ENCODE peak calls at places on chromosomes 12 and 14, in six cellular contexts. Y, F, I, S, D and K are unnamed samples.

GRCh38 chr14:99540196-99541032 is 59.2 kb downstream of the CCNK start:
- DNase-seq in Y (no peak), F (no peak), I (no peak), S (no peak), D (no peak), K (no peak)

GRCh38 chr12:55940065-55940732 is 9.2 kb downstream of the DGKA start:
- DNase-seq in Y (peak), F (peak), I (peak), S (peak), D (peak), K (peak)

GRCh38 chr12:9244894-9245293 is 36.7 kb upstream of the PZP start:
- DNase-seq in Y (no peak), F (peak), I (no peak), S (no peak), D (no peak), K (no peak)

GRCh38 chr14:96011131-96011530 is 28.0 kb upstream of the C14orf132 start:
- DNase-seq in Y (peak), F (no peak), I (no peak), S (no peak), D (no peak), K (no peak)

GRCh38 chr12:75585309-75585708 is 73.9 kb upstream of the KRR1 start:
- DNase-seq in Y (no peak), F (peak), I (no peak), S (peak), D (no peak), K (no peak)

GRCh38 chr14:74592476-74593191 is 19.4 kb downstream of the LTBP2 start:
- DNase-seq in Y (no peak), F (no peak), I (no peak), S (no peak), D (peak), K (no peak)

GRCh38 chr14:85535916-85536834 is 6.2 kb downstream of the FLRT2 start:
- DNase-seq in Y (peak), F (peak), I (no peak), S (no peak), D (no peak), K (no peak)

GRCh38 chr12:106123551-106123991 is 15.2 kb downstream of the NUAK1 start:
- DNase-seq in Y (no peak), F (peak), I (peak), S (no peak), D (no peak), K (no peak)

GRCh38 chr12:22543246-22544037 is 900 bp downstream of the C2CD5 start:
- DNase-seq in Y (no peak), F (peak), I (no peak), S (no peak), D (peak), K (peak)

GRCh38 chr12:19792028-19792427 is 352.7 kb downstream of the AEBP2 start:
- DNase-seq in Y (no peak), F (no peak), I (no peak), S (no peak), D (no peak), K (no peak)

GRCh38 chr12:122203968-122204828 is 689 bp downstream of the B3GNT4 start:
- DNase-seq in Y (no peak), F (peak), I (peak), S (no peak), D (no peak), K (no peak)

GRCh38 chr14:73731111-73731510 is 16.9 kb upstream of the PNMA1 start:
- DNase-seq in Y (no peak), F (no peak), I (no peak), S (no peak), D (no peak), K (no peak)

GRCh38 chr12:19299765-19300164 is 139.5 kb upstream of the AEBP2 start:
- DNase-seq in Y (peak), F (peak), I (no peak), S (peak), D (no peak), K (peak)

GRCh38 chr14:83172363-83172762 is 1638.7 kb upstream of the SEL1L start:
- DNase-seq in Y (peak), F (peak), I (no peak), S (peak), D (no peak), K (no peak)

GRCh38 chr12:124519741-124520140 is 47.7 kb downstream of the NCOR2 start:
- DNase-seq in Y (no peak), F (no peak), I (no peak), S (no peak), D (peak), K (no peak)

GRCh38 chr12:12976366-12976765 is 23.7 kb downstream of the HEBP1 start:
- DNase-seq in Y (no peak), F (peak), I (no peak), S (peak), D (no peak), K (no peak)

GRCh38 chr12:107584523-107584922 is 101.1 kb upstream of the PWP1 start:
- DNase-seq in Y (no peak), F (no peak), I (no peak), S (no peak), D (no peak), K (no peak)

GRCh38 chr12:112422531-112422930 is 3.8 kb downstream of the PTPN11 start:
- DNase-seq in Y (no peak), F (peak), I (no peak), S (no peak), D (no peak), K (no peak)

GRCh38 chr14:28609228-28609828 is 157.3 kb upstream of the FOXG1 start:
- DNase-seq in Y (peak), F (peak), I (no peak), S (peak), D (no peak), K (no peak)

GRCh38 chr12:68977335-68977734 is 44.4 kb upstream of the CPM start:
- DNase-seq in Y (no peak), F (no peak), I (no peak), S (no peak), D (no peak), K (no peak)

GRCh38 chr12:68977909-68978610 is 45.1 kb upstream of the CPM start:
- DNase-seq in Y (no peak), F (no peak), I (no peak), S (no peak), D (no peak), K (no peak)

GRCh38 chr12:68975811-68976210 is 42.8 kb upstream of the CPM start:
- DNase-seq in Y (no peak), F (no peak), I (no peak), S (no peak), D (no peak), K (no peak)

GRCh38 chr12:68978678-68979077 is 45.7 kb upstream of the CPM start:
- DNase-seq in Y (no peak), F (no peak), I (no peak), S (no peak), D (no peak), K (no peak)

GRCh38 chr12:68976304-68976915 is 43.4 kb upstream of the CPM start:
- DNase-seq in Y (no peak), F (no peak), I (no peak), S (no peak), D (no peak), K (no peak)
- H3K27ac ChIP-seq in Y (no peak), F (no peak), I (no peak), S (no peak), D (no peak), K (no peak)

GRCh38 chr14:100679170-100679569 is 47.5 kb upstream of the DLK1 start:
- DNase-seq in Y (no peak), F (no peak), I (no peak), S (no peak), D (no peak), K (no peak)

GRCh38 chr14:100681111-100681510 is 45.6 kb upstream of the DLK1 start:
- DNase-seq in Y (no peak), F (no peak), I (no peak), S (no peak), D (no peak), K (no peak)

GRCh38 chr14:100679707-100680438 is 46.8 kb upstream of the DLK1 start:
- DNase-seq in Y (no peak), F (peak), I (no peak), S (peak), D (peak), K (peak)

GRCh38 chr14:100682749-100683148 is 43.9 kb upstream of the DLK1 start:
- DNase-seq in Y (no peak), F (no peak), I (no peak), S (no peak), D (no peak), K (no peak)

DNA sequence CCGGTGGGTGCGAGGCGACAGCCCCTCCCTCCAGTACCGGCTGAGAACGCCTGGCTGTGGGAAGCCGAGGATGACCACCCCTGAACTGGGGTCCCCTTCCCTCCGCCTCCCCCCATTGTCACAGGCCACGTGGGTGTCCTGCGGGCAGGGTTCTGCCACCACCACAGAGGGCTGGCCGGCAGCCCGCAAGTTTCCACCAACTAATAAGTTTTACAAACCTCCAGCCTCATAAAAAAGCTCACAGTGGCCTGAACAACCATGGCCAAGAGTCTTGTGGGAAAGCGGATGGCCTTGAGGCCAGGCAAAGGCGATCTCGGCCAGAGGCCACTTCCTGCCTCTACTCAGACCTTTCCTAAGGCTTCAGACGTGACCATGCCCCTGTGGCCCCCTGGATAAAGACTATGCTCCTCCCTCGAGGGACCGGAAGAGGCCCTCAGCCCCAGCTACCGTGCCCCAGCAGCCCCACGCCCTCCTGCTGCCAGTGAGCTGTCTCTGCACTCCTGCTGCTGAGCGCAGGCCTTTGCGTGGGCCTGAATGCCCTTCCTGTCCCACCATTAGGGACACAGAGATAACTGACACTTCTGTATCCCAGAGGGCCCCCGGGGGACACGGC is 46.1 kb upstream of the DLK1 start:
- DNase-seq in Y (no peak), F (no peak), I (no peak), S (no peak), D (no peak), K (no peak)
- H3K27ac ChIP-seq in Y (no peak), F (no peak), I (no peak), S (no peak), D (peak), K (no peak)

GRCh38 chr14:24194186-24194872 is 912 bp downstream of the TM9SF1 start:
- DNase-seq in Y (no peak), F (no peak), I (no peak), S (no peak), D (no peak), K (no peak)
- H3K27ac ChIP-seq in Y (peak), F (peak), I (peak), S (no peak), D (peak), K (no peak)

GRCh38 chr14:23569443-23570151 is 2.0 kb upstream of the AP1G2 start:
- DNase-seq in Y (peak), F (peak), I (no peak), S (no peak), D (no peak), K (no peak)
- H3K27ac ChIP-seq in Y (no peak), F (no peak), I (no peak), S (no peak), D (no peak), K (peak)

DNA sequence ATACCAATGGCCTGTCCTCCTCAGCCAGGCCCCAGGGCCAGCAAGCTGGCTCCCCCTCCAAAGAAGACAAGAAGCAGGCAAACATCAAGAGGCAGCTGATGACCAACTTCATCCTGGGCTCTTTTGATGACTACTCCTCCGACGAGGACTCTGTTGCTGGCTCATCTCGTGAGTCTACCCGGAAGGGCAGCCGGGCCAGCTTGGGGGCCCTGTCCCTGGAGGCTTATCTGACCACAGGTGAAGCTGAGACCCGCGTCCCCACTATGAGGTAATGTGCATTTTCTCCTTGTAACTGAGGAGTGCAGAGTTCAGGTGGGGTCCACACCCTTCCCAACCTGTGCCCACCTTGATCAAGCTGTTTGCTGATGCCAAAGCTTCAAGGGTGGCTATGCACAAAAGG is 23.4 kb downstream of the ACACB start:
- DNase-seq in Y (no peak), F (no peak), I (peak), S (no peak), D (no peak), K (no peak)
- H3K27ac ChIP-seq in Y (peak), F (no peak), I (no peak), S (no peak), D (peak), K (no peak)